ENCODE peak calls at places on chromosomes 2 and 18, in six cellular contexts. N is CD8-positive, alpha-beta T cell; O is tibial artery; Q is HepG2; Z is lower lobe of right lung; B is endothelial cell. F is an unnamed sample.

GRCh38 chr18:2654828-2655152 is 736 bp upstream of the SMCHD1 start:
- DNase-seq in N (peak), O (no peak), Q (no peak), Z (no peak), B (no peak), F (no peak)

GRCh38 chr2:129883121-129883520 is 96.3 kb upstream of the RAB6C start:
- DNase-seq in N (no peak), O (no peak), Q (no peak), Z (no peak), B (no peak), F (no peak)

GRCh38 chr2:189002079-189002478 is 27.9 kb downstream of the COL3A1 start:
- DNase-seq in N (no peak), O (no peak), Q (no peak), Z (no peak), B (no peak), F (no peak)

GRCh38 chr2:11814979-11815510 is 68.6 kb downstream of the LPIN1 start:
- DNase-seq in N (no peak), O (no peak), Q (no peak), Z (no peak), B (no peak), F (no peak)

GRCh38 chr2:191063584-191063983 is 49.6 kb upstream of the STAT1 start:
- DNase-seq in N (no peak), O (no peak), Q (no peak), Z (no peak), B (no peak), F (no peak)

GRCh38 chr2:180707867-180708205 is 272.6 kb upstream of the UBE2E3 start:
- DNase-seq in N (no peak), O (peak), Q (peak), Z (no peak), B (no peak), F (peak)

GRCh38 chr18:52670903-52671302 is 330.9 kb downstream of the DCC start:
- DNase-seq in N (no peak), O (no peak), Q (peak), Z (no peak), B (no peak), F (peak)

GRCh38 chr18:63073481-63073880 is 246.1 kb downstream of the BCL2 start:
- DNase-seq in N (no peak), O (no peak), Q (peak), Z (no peak), B (no peak), F (peak)

GRCh38 chr2:120314656-120315366 is 31.1 kb upstream of the INHBB start:
- DNase-seq in N (peak), O (no peak), Q (no peak), Z (no peak), B (no peak), F (no peak)

GRCh38 chr2:29233428-29233827 is 118.2 kb downstream of the CLIP4 start:
- DNase-seq in N (no peak), O (no peak), Q (no peak), Z (no peak), B (no peak), F (peak)

GRCh38 chr2:33890686-33891085 is 291.6 kb upstream of the FAM98A start:
- DNase-seq in N (no peak), O (no peak), Q (no peak), Z (no peak), B (no peak), F (no peak)

DNA sequence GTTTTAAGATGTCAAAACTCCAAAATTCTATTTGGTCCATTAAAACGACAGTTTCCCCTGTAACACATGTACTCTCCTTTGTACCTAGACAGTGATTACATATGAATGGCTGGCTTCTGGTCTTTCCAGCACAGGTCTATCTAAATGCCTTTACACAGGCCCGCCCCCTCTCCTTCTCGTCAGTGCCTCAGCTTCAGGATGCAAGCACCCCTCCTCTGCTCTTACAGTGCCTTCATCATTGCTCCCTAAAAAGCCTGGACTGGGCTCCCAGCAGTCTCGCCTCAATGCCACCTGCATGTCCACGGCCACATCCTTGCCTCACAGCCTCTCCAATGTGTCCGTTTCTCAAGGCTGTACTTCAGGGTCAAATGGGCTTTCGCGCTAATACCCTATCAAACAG is 77.4 kb downstream of the EIPR1 start:
- DNase-seq in N (no peak), O (peak), Q (no peak), Z (peak), B (no peak), F (no peak)
- TF ChIP-seq CTCF in N (no peak), O (no peak), Q (no peak), Z (no peak), B (no peak), F (no peak)

GRCh38 chr2:236702693-236703092 is 133.1 kb downstream of the ACKR3 start:
- DNase-seq in N (no peak), O (no peak), Q (no peak), Z (no peak), B (no peak), F (no peak)
- TF ChIP-seq CTCF in N (no peak), O (no peak), Q (no peak), Z (peak), B (no peak), F (no peak)

GRCh38 chr2:132416996-132417395 is 391 bp downstream of the GPR39 start:
- DNase-seq in N (no peak), O (no peak), Q (no peak), Z (no peak), B (no peak), F (peak)
- TF ChIP-seq CTCF in N (no peak), O (no peak), Q (no peak), Z (peak), B (no peak), F (no peak)

GRCh38 chr2:42051168-42052125 is 3.6 kb downstream of the PKDCC start:
- DNase-seq in N (no peak), O (no peak), Q (peak), Z (no peak), B (no peak), F (no peak)
- TF ChIP-seq CTCF in N (no peak), O (no peak), Q (no peak), Z (no peak), B (no peak), F (no peak)

GRCh38 chr2:118699816-118700215 is 147.6 kb downstream of the EN1 start:
- DNase-seq in N (no peak), O (no peak), Q (no peak), Z (no peak), B (no peak), F (peak)

GRCh38 chr2:118696786-118697465 is 150.5 kb downstream of the EN1 start:
- DNase-seq in N (no peak), O (no peak), Q (no peak), Z (no peak), B (no peak), F (no peak)

GRCh38 chr2:118693287-118693822 is 154.1 kb downstream of the EN1 start:
- DNase-seq in N (no peak), O (no peak), Q (no peak), Z (no peak), B (no peak), F (no peak)

GRCh38 chr2:118697771-118698170 is 149.7 kb downstream of the EN1 start:
- DNase-seq in N (no peak), O (no peak), Q (no peak), Z (no peak), B (no peak), F (no peak)

DNA sequence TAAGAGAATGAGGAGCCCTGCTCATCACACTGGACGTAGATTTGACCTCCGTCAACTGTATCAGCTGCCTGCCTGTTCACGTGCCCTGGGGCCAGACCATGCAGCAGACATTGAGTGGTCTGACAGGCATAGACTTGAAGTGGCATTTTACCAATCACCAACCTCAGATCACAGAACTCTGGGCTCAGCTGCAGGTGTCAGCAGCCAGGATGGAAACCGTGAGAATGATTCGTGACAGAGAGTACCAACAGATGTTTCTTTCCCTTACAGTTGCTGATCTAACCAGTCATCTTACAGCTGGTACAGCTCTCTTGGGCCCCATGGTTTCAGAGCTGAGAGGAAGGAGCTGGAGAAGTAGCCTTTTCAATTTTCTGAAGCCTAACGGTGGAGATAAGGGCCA is 148.9 kb downstream of the EN1 start:
- DNase-seq in N (no peak), O (no peak), Q (no peak), Z (no peak), B (no peak), F (no peak)
- TF ChIP-seq CTCF in N (no peak), O (no peak), Q (no peak), Z (no peak), B (no peak), F (no peak)

GRCh38 chr2:231935207-231935524 is 9.0 kb upstream of the NPPC start:
- DNase-seq in N (no peak), O (no peak), Q (no peak), Z (no peak), B (no peak), F (no peak)

GRCh38 chr2:231934441-231935206 is 8.4 kb upstream of the NPPC start:
- DNase-seq in N (no peak), O (no peak), Q (peak), Z (no peak), B (no peak), F (no peak)

GRCh38 chr2:231932711-231932970 is 6.4 kb upstream of the NPPC start:
- DNase-seq in N (no peak), O (no peak), Q (no peak), Z (no peak), B (no peak), F (no peak)

GRCh38 chr2:231932985-231933915 is 7.1 kb upstream of the NPPC start:
- DNase-seq in N (no peak), O (no peak), Q (no peak), Z (no peak), B (no peak), F (no peak)

GRCh38 chr2:231933916-231934401 is 7.8 kb upstream of the NPPC start:
- DNase-seq in N (no peak), O (no peak), Q (no peak), Z (no peak), B (no peak), F (no peak)
- TF ChIP-seq CTCF in N (no peak), O (no peak), Q (no peak), Z (no peak), B (no peak), F (no peak)

DNA sequence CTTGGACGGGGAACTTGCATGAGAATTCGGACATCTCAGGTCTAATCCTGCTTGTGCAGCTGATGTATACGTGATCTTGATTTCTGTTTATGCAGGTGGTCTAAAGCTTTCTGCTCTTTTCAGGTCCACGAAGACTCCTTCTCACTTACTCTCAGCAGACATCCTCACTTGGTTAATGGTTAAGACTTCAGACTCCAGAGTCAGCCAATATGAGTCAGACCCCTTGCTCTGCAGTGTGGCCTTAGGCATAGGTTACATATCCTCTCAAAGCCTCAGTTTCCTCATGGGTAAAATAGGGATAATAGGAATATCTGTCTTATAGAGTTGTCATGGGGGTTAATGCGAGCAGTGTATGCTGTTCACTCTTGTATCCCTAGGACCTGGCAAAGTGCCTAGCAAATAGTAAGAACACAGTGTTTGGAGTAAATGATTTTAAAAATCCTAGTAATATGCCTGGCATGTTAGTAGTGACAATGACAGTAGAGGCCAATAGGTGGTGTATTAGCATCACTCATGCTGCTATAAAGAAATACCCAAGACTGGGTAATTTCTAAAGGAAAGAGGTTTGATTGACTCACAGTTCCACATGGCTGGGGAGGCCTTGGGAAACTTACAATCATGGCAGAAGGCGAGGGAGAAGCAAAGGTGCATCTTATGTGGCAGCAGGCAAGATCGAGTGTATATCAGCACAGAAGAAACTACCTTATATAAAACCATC is 42.3 kb downstream of the XRCC5 start:
- DNase-seq in N (no peak), O (no peak), Q (no peak), Z (no peak), B (no peak), F (no peak)
- TF ChIP-seq CTCF in N (no peak), O (no peak), Q (no peak), Z (no peak), B (no peak), F (no peak)

DNA sequence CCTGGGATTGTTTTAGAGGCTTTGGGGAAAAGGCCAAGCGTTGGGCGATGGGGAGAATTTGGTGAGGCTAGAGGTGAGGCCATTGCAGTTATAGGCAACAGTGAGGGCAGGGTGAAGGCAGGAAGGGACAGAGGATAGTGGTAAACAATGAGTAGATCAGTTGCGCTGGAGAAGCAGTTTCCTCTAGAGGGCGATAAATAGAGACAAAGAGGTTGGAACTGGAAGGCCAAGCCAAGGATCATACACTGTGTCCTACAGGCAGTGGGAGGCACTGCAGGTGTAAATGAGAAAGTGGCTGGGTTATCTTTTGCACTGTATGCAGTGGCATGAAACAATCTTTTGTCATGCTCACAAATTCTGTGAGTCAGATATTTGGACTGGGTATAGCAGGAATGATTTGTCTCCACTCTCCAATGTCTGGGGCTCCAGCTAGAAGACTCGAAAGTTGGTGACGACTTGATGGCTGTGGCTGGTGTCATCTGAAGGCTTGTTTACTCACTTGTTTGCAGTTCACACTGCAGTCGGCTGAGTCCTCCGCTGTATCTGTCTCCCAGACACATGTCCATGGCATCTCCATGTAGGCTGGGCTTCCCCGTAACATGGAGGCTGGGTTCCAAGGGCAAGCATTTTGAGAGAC is 82.1 kb downstream of the TNP1 start:
- DNase-seq in N (no peak), O (no peak), Q (peak), Z (no peak), B (peak), F (peak)
- TF ChIP-seq CTCF in N (no peak), O (peak), Q (peak), Z (peak), B (peak), F (peak)

F was measured in Calu3.